ENCODE peak calls at places on chromosome 18, in seven cellular contexts. H is astrocyte of the cerebellum, G is progenitor cell of endocrine pancreas, B is thyroid gland, U is HCT116, I is fibroblast of the aortic adventitia, K is AG10803. J is an unnamed sample.

GRCh38 chr18:62335494-62335893 is 10.4 kb downstream of the TNFRSF11A start:
- DNase-seq in H (no peak), B (no peak), G (no peak), U (no peak), I (peak), K (no peak), J (no peak)

GRCh38 chr18:76354348-76354747 is 140.7 kb downstream of the ZNF516 start:
- DNase-seq in B (no peak), K (peak), I (peak), G (no peak), H (peak), U (no peak), J (peak)

GRCh38 chr18:37742436-37742835 is 176.8 kb upstream of the CELF4 start:
- DNase-seq in B (no peak), I (no peak), K (no peak), G (no peak), U (no peak), H (no peak), J (no peak)

GRCh38 chr18:34322365-34323289 is 97.9 kb upstream of the NOL4 start:
- DNase-seq in B (peak), H (peak), U (peak), G (peak), I (peak), K (peak), J (no peak)

GRCh38 chr18:33851546-33852078 is 273.6 kb downstream of the ASXL3 start:
- DNase-seq in H (no peak), B (no peak), G (no peak), K (no peak), I (no peak), U (no peak), J (no peak)

GRCh38 chr18:7233398-7233797 is 2.5 kb downstream of the LRRC30 start:
- DNase-seq in K (no peak), B (no peak), H (no peak), G (no peak), I (no peak), U (no peak), J (no peak)

GRCh38 chr18:32771871-32772499 is 838 bp downstream of the KLHL14 start:
- DNase-seq in U (no peak), I (no peak), G (peak), K (no peak), B (peak), H (no peak), J (no peak)

GRCh38 chr18:12403601-12404506 is 3.9 kb upstream of the PRELID3A start:
- DNase-seq in U (peak), K (peak), B (no peak), I (peak), H (peak), G (no peak), J (peak)

GRCh38 chr18:7017013-7017412 is 100.6 kb downstream of the LAMA1 start:
- DNase-seq in K (no peak), I (no peak), G (no peak), B (no peak), U (no peak), H (no peak), J (no peak)

GRCh38 chr18:58562999-58563667 is 65.8 kb downstream of the ALPK2 start:
- DNase-seq in K (no peak), H (no peak), B (no peak), I (no peak), G (no peak), U (no peak), J (no peak)

GRCh38 chr18:65567372-65567771 is 183.4 kb upstream of the CDH7 start:
- DNase-seq in B (no peak), K (no peak), H (no peak), G (no peak), I (no peak), U (no peak), J (no peak)
- TF ChIP-seq CTCF in B (no peak), K (no peak), H (peak), G (peak), I (no peak), U (no peak), J (no peak)

GRCh38 chr18:47035156-47035671 is at the start of gene ELOA2:
- DNase-seq in G (no peak), K (no peak), B (no peak), I (no peak), U (no peak), H (no peak), J (no peak)
- TF ChIP-seq CTCF in G (no peak), K (no peak), B (no peak), I (no peak), U (no peak), H (no peak), J (no peak)

DNA sequence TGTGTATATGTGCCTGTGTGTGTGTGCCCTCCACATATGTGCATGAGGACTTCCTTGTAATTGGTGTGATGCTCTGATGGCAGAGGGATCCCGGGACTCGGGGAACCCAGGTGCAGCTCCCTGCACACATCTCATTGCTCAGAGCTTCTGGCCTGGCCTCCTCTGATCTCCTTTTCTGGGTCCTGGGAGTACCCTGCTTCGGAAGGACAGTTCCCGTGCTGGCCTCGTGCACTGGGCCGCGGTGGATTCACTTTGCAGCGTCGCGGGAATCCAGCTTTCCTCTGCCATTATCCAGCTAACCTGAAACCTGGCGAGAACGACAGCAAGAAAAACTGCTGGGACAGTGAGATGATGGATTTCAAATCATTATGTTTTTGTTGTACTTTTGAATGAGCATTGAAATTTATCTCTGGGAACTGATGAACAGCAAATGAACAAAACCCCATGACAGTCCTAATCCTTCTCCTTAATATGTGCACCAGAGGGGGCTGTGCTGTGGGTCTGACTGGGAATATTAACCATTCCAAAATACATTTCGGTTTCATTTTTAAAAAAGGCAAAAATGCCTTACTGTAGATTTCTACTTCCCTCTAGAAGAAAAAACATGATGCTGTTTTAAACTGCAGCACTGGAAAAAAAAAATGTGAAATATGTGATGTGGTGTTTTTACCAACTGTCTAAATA is 78.2 kb downstream of the PTGR3 start:
- DNase-seq in U (no peak), B (no peak), K (no peak), G (no peak), I (peak), H (peak), J (no peak)
- TF ChIP-seq CTCF in U (no peak), B (no peak), K (peak), G (no peak), I (peak), H (peak), J (peak)

GRCh38 chr18:43420950-43421349 is 143.7 kb upstream of the SYT4 start:
- DNase-seq in U (no peak), H (no peak), I (no peak), B (no peak), K (no peak), G (no peak), J (no peak)
- TF ChIP-seq CTCF in U (no peak), H (peak), I (no peak), B (no peak), K (no peak), G (peak), J (no peak)

GRCh38 chr18:46767217-46767616 is 10.4 kb upstream of the ST8SIA5 start:
- DNase-seq in U (no peak), G (no peak), K (no peak), B (no peak), I (no peak), H (no peak), J (no peak)

GRCh38 chr18:46770708-46771107 is 13.9 kb upstream of the ST8SIA5 start:
- DNase-seq in K (no peak), U (no peak), G (no peak), B (no peak), I (no peak), H (no peak), J (no peak)

GRCh38 chr18:46768166-46768921 is 11.5 kb upstream of the ST8SIA5 start:
- DNase-seq in H (no peak), K (no peak), G (no peak), U (no peak), B (no peak), I (no peak), J (no peak)

GRCh38 chr18:46771141-46771540 is 14.3 kb upstream of the ST8SIA5 start:
- DNase-seq in G (no peak), K (no peak), B (no peak), I (no peak), U (no peak), H (peak), J (no peak)

GRCh38 chr18:46772396-46772795 is 15.5 kb upstream of the ST8SIA5 start:
- DNase-seq in H (no peak), I (no peak), G (no peak), U (no peak), B (no peak), K (no peak), J (no peak)
- TF ChIP-seq CTCF in H (peak), I (no peak), G (no peak), U (no peak), B (no peak), K (no peak), J (no peak)

GRCh38 chr18:73296686-73297085 is 428.9 kb upstream of the NETO1 start:
- DNase-seq in B (no peak), H (peak), U (no peak), I (no peak), K (no peak), G (no peak), J (no peak)
- TF ChIP-seq CTCF in B (no peak), H (no peak), U (no peak), I (no peak), K (no peak), G (no peak), J (no peak)

GRCh38 chr18:49899647-49900330 is 86.5 kb upstream of the ACAA2 start:
- DNase-seq in I (no peak), G (no peak), K (no peak), B (peak), H (no peak), U (no peak), J (no peak)
- TF ChIP-seq CTCF in I (no peak), G (peak), K (no peak), B (peak), H (no peak), U (no peak), J (no peak)

DNA sequence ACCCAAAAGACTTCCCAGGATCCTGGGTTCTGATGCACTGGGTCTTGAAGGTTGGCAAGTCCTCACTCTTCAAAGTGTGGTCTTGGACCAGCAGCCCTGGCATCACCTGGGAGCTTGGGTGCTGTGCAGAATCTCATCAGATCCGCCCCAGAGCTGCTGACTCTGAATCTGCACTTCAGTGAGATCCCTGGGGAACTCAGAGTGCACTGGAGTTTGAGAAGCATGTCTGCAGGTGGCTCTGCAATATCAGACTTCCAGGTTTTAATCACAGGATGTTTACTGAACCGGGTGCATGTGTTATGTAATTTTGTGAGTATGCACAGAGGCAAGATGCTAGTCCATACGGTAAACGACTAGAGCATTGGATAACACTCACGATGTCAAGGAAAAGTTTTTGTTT is 58.0 kb upstream of the BOD1L2 start:
- DNase-seq in H (no peak), G (no peak), U (no peak), B (no peak), K (no peak), I (no peak), J (no peak)
- TF ChIP-seq CTCF in H (no peak), G (no peak), U (no peak), B (no peak), K (no peak), I (no peak), J (no peak)

GRCh38 chr18:63823516-63824219 is 48.5 kb downstream of the SERPINB7 start:
- DNase-seq in B (peak), U (peak), I (peak), G (no peak), H (no peak), K (no peak), J (peak)

GRCh38 chr18:63828120-63828519 is 52.9 kb downstream of the SERPINB7 start:
- DNase-seq in I (no peak), B (no peak), G (no peak), U (no peak), K (no peak), H (no peak), J (peak)

GRCh38 chr18:63819780-63820179 is 44.6 kb downstream of the SERPINB7 start:
- DNase-seq in B (no peak), H (no peak), K (peak), G (no peak), I (no peak), U (no peak), J (peak)

GRCh38 chr18:63820694-63821093 is 45.5 kb downstream of the SERPINB7 start:
- DNase-seq in B (no peak), G (no peak), I (no peak), K (no peak), H (no peak), U (no peak), J (no peak)

GRCh38 chr18:63824220-63824525 is 49.0 kb downstream of the SERPINB7 start:
- DNase-seq in I (no peak), H (no peak), K (no peak), G (no peak), B (no peak), U (no peak), J (no peak)
- TF ChIP-seq CTCF in I (no peak), H (no peak), K (no peak), G (no peak), B (no peak), U (no peak), J (peak)

GRCh38 chr18:53702480-53702879 is 522.0 kb downstream of the MBD2 start:
- DNase-seq in K (no peak), U (no peak), G (no peak), H (no peak), I (no peak), B (no peak), J (no peak)

GRCh38 chr18:53701697-53702096 is 522.8 kb downstream of the MBD2 start:
- DNase-seq in G (no peak), U (no peak), I (no peak), H (no peak), K (no peak), B (no peak), J (no peak)

GRCh38 chr18:53698907-53699306 is 525.6 kb downstream of the MBD2 start:
- DNase-seq in B (no peak), H (peak), U (no peak), K (peak), G (peak), I (peak), J (no peak)
- TF ChIP-seq CTCF in B (no peak), H (peak), U (peak), K (peak), G (peak), I (peak), J (peak)

J was measured in HFFc6.